ENCODE peak calls at places on chromosomes 13 and 19, in nine cellular contexts. C, D, T, K, O, Q, F, M and Z are unnamed samples.

GRCh38 chr19:34145741-34146202 is 26.5 kb upstream of the LSM14A start:
- DNase-seq in C (no peak), D (peak; percentile 53), T (peak; percentile 48), K (peak; percentile 46), O (peak; percentile 61), Q (no peak), F (no peak), M (peak; percentile 74), Z (peak; percentile 38)

GRCh38 chr13:40200273-40200978 is 466.0 kb downstream of the FOXO1 start:
- DNase-seq in C (no peak), D (no peak), T (no peak), K (no peak), O (no peak), Q (no peak), F (no peak), M (no peak), Z (no peak)

GRCh38 chr13:42275506-42275905 is 3.6 kb downstream of the AKAP11 start:
- DNase-seq in C (no peak), D (no peak), T (no peak), K (no peak), O (no peak), Q (no peak), F (no peak), M (no peak), Z (no peak)

GRCh38 chr19:48874309-48875135 is 2.3 kb downstream of the PPP1R15A start:
- DNase-seq in C (no peak), D (no peak), T (peak; percentile 69), K (no peak), O (peak; percentile 52), Q (no peak), F (no peak), M (no peak), Z (peak; percentile 45)

GRCh38 chr19:33796164-33797100 is at the start of gene KCTD15:
- DNase-seq in C (no peak), D (peak; percentile 84), T (peak; percentile 79), K (no peak), O (peak; percentile 75), Q (peak; percentile 92), F (no peak), M (peak; percentile 86), Z (peak; percentile 45)

GRCh38 chr19:37931941-37932655 is 25.1 kb downstream of the SIPA1L3 start:
- DNase-seq in C (peak; percentile 89), D (peak; percentile 78), T (peak; percentile 50), K (peak; percentile 84), O (no peak), Q (peak; percentile 91), F (no peak), M (no peak), Z (peak; percentile 89)

GRCh38 chr19:11410682-11411081 is 8.4 kb downstream of the RGL3 start:
- DNase-seq in C (no peak), D (no peak), T (no peak), K (no peak), O (no peak), Q (no peak), F (no peak), M (no peak), Z (no peak)

GRCh38 chr19:34241513-34242337 is 12.6 kb upstream of the GARRE1 start:
- DNase-seq in C (no peak), D (peak; percentile 83), T (no peak), K (peak; percentile 53), O (no peak), Q (peak; percentile 87), F (no peak), M (no peak), Z (peak; percentile 75)

GRCh38 chr13:64529874-64530485 is 2700.2 kb downstream of the PCDH9 start:
- DNase-seq in C (no peak), D (peak; percentile 52), T (no peak), K (peak; percentile 9), O (peak; percentile 13), Q (no peak), F (no peak), M (peak; percentile 14), Z (no peak)

DNA sequence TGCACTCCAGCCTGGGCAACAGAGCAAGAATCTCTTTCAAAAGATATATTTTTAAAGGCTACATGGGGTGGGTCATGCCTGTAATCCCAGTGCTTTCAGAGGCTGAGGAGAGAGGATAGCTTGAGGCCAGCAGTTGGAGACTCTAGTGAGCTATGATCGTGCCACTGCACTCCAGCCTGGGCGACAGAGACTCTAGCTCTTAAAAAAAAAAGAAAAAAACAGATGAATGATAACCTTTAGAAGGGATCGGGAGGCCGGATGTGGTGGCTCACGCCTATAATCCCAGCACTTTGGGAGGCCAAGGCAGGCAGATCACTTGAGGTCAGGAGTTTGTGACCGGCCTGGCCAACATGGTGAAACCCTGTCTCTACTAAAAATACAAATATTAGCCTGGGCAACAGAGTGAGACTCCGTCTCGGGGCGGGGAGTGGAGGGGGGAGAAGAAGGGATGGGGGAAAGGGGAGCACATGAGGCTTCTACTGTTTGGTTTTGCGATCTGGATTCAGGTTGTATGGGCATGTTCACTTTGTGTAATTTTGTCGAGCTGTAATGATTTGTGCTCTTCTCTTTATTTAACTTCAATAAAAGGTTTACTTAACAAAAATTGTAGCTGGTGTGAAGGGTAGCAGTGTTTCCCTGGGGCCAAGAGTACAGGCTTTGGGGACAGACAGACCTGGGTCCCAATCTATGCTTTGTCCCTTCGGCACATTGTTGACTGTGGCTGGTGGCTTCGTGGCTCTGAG is 1.1 kb upstream of the PSMC4 start:
- DNase-seq in C (no peak), D (no peak), T (no peak), K (no peak), O (no peak), Q (no peak), F (no peak), M (no peak), Z (no peak)
- TF ChIP-seq EP300 in C (no peak), D (no peak), T (no peak), K (no peak), O (no peak), Q (no peak), F (no peak), M (no peak), Z (no peak)

GRCh38 chr19:1814391-1814790 is 2.3 kb upstream of the ATP8B3 start:
- DNase-seq in C (no peak), D (no peak), T (peak; percentile 40), K (no peak), O (no peak), Q (peak; percentile 31), F (no peak), M (no peak), Z (no peak)
- H3K4me1 ChIP-seq in C (peaks cover 23% of the 10 kb centered on the region), D (no peaks in the 10 kb centered on the region), T (peaks cover 5% of the 10 kb centered on the region), K (peaks cover 18% of the 10 kb centered on the region), O (peaks cover 8% of the 10 kb centered on the region), Q (peaks cover 21% of the 10 kb centered on the region), F (peaks cover 8% of the 10 kb centered on the region), M (peaks cover 14% of the 10 kb centered on the region), Z (peaks cover 16% of the 10 kb centered on the region)

GRCh38 chr19:4575978-4576933 is 16.8 kb upstream of the SEMA6B start:
- DNase-seq in C (no peak), D (peak; percentile 96), T (peak; percentile 74), K (peak; percentile 61), O (peak; percentile 74), Q (no peak), F (peak; percentile 56), M (peak; percentile 85), Z (peak; percentile 68)

GRCh38 chr19:4578552-4579248 is 19.2 kb upstream of the SEMA6B start:
- DNase-seq in C (no peak), D (no peak), T (no peak), K (no peak), O (no peak), Q (no peak), F (no peak), M (peak; percentile 24), Z (no peak)

GRCh38 chr19:4579389-4579788 is 19.9 kb upstream of the SEMA6B start:
- DNase-seq in C (no peak), D (no peak), T (no peak), K (no peak), O (no peak), Q (no peak), F (no peak), M (peak; percentile 29), Z (no peak)

GRCh38 chr19:4575267-4575793 is 15.8 kb upstream of the SEMA6B start:
- DNase-seq in C (no peak), D (peak; percentile 76), T (peak; percentile 84), K (peak; percentile 70), O (peak; percentile 74), Q (no peak), F (no peak), M (peak; percentile 58), Z (no peak)

DNA sequence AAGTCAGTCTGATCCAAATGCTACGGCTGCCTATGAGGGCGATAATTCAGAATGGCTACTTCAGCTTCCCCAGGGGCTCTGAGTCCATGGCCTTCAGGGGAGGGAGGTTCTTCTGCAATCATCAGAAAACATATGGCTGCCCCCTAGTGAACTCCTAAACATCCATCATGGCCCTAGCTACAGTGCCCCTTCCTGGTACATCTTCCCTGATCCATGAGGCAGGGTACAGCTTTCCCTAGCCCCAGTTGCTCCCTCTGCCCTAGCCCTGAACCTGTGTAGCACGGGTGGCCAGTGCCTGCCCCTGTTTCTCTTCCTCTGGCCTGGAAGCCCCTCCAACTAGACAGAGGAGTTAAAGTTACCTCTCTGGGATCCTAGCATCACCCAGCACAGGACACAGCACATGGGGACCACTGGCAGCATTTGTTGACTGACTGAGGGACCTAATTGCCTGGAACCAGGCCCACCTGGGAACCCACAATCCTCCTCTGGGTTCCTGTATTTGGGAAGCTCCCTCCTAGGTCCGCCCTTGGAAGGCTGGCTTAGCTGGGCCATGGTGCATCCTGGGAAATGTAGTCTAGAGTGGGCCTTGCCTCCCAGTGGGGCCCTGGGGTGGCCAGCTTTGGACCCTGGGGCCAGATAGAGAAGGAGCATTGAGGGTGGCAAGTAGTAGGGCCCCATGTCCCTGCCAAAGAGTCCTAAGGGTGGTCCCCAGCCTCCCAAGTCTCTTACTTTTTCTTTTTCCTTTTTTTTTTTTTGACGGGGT is 17.7 kb upstream of the SEMA6B start:
- DNase-seq in C (no peak), D (peak; percentile 55), T (no peak), K (no peak), O (peak; percentile 53), Q (no peak), F (no peak), M (peak; percentile 55), Z (no peak)
- TF ChIP-seq EP300 in C (no peak), D (no peak), T (no peak), K (no peak), O (no peak), Q (no peak), F (no peak), M (no peak), Z (no peak)

GRCh38 chr19:7213628-7214328 is 80.4 kb downstream of the INSR start:
- DNase-seq in C (no peak), D (no peak), T (no peak), K (no peak), O (no peak), Q (no peak), F (no peak), M (no peak), Z (no peak)

GRCh38 chr19:7215176-7215575 is 79.0 kb downstream of the INSR start:
- DNase-seq in C (no peak), D (no peak), T (no peak), K (no peak), O (no peak), Q (no peak), F (no peak), M (no peak), Z (no peak)

GRCh38 chr19:7214329-7215089 is 79.7 kb downstream of the INSR start:
- DNase-seq in C (no peak), D (no peak), T (no peak), K (peak; percentile 77), O (no peak), Q (no peak), F (no peak), M (no peak), Z (no peak)

GRCh38 chr19:7219056-7219455 is 75.2 kb downstream of the INSR start:
- DNase-seq in C (no peak), D (no peak), T (no peak), K (no peak), O (no peak), Q (no peak), F (no peak), M (no peak), Z (no peak)

GRCh38 chr19:7216373-7216902 is 77.8 kb downstream of the INSR start:
- DNase-seq in C (no peak), D (no peak), T (no peak), K (no peak), O (no peak), Q (no peak), F (no peak), M (no peak), Z (no peak)
- H3K4me1 ChIP-seq in C (peaks cover 19% of the 10 kb centered on the region), D (peaks cover 4% of the 10 kb centered on the region), T (peaks cover 31% of the 10 kb centered on the region), K (peaks cover 39% of the 10 kb centered on the region), O (no peaks in the 10 kb centered on the region), Q (peaks cover 10% of the 10 kb centered on the region), F (peaks cover under 1% of the 10 kb centered on the region), M (no peaks in the 10 kb centered on the region), Z (peaks cover 7% of the 10 kb centered on the region)